ENCODE peak calls at places on chromosomes 4 and X, in four cellular contexts. X is astrocyte of the spinal cord, R is thyroid gland, S is kidney epithelial cell. M is an unnamed sample.

GRCh38 chr4:67380154-67380553 is 165.1 kb downstream of the CENPC start:
- DNase-seq in R (no peak), S (no peak), X (no peak), M (no peak)

GRCh38 chr4:10173754-10174749 is 57.5 kb upstream of the WDR1 start:
- DNase-seq in S (no peak), X (no peak), R (peak; percentile 87), M (no peak)

GRCh38 chrX:153862369-153863250 is 23.4 kb downstream of the L1CAM start:
- DNase-seq in X (no peak), R (no peak), S (no peak), M (no peak)

GRCh38 chr4:31918891-31919290 is 1198.7 kb downstream of the PCDH7 start:
- DNase-seq in R (no peak), S (no peak), X (no peak), M (peak; percentile 54)

GRCh38 chrX:29466441-29466840 is 748.9 kb upstream of the MAGEB2 start:
- DNase-seq in S (no peak), X (peak; percentile 9), R (no peak), M (no peak)

GRCh38 chr4:34183916-34184315 is 2060.4 kb downstream of the ARAP2 start:
- DNase-seq in S (no peak), R (no peak), X (no peak), M (no peak)

GRCh38 chr4:123569541-123569940 is 172.9 kb downstream of the SPRY1 start:
- DNase-seq in R (no peak), S (no peak), X (no peak), M (no peak)

GRCh38 chr4:6641164-6641970 is 882 bp downstream of the MRFAP1 start:
- DNase-seq in S (no peak), X (peak; percentile 37), R (peak; percentile 62), M (peak; percentile 28)

GRCh38 chr4:168690199-168690598 is 193.3 kb downstream of the PALLD start:
- DNase-seq in S (no peak), X (no peak), R (no peak), M (no peak)

M was measured in HT1080.